ENCODE peak calls at places on chromosomes 12 and 14, in seven cellular contexts. One of them, this sample, is unnamed.
A peak's percentile ranks its signal among the peaks of the same experiment; 100 is the strongest.

GRCh38 chr14:63039800-63040380 is 5.4 kb downstream of the KCNH5 start:
- DNase-seq in stimulated activated CD4-positive, alpha-beta T cell treated with anti-CD3 and anti-CD28 coated beads, TNF-alpha, amount 100 ng/mL, for 1 hour: no peak
- DNase-seq in NCI-H1417 treated with DMSO at 0.1 percent for 48 hours: peak; percentile 53
- DNase-seq in SW 1271: peak; percentile 31
- DNase-seq in activated T-helper 1 cell treated with anti-CD3 and anti-CD28 coated beads, Interleukin-2, amount 50 U/mL, for 16 hours: no peak
- DNase-seq in B cell: no peak
- DNase-seq in kidney glomerular epithelial cell: peak; percentile 75
- DNase-seq in this sample: peak; percentile 22

GRCh38 chr14:99660006-99660566 is 15.2 kb downstream of the HHIPL1 start:
- DNase-seq in stimulated activated CD4-positive, alpha-beta T cell treated with anti-CD3 and anti-CD28 coated beads, TNF-alpha, amount 100 ng/mL, for 1 hour: no peak
- DNase-seq in NCI-H1417 treated with DMSO at 0.1 percent for 48 hours: no peak
- DNase-seq in SW 1271: no peak
- DNase-seq in activated T-helper 1 cell treated with anti-CD3 and anti-CD28 coated beads, Interleukin-2, amount 50 U/mL, for 16 hours: no peak
- DNase-seq in B cell: no peak
- DNase-seq in kidney glomerular epithelial cell: peak; percentile 25
- DNase-seq in this sample: no peak

GRCh38 chr12:111792155-111792876 is 25.6 kb downstream of the ALDH2 start:
- DNase-seq in stimulated activated CD4-positive, alpha-beta T cell treated with anti-CD3 and anti-CD28 coated beads, TNF-alpha, amount 100 ng/mL, for 1 hour: no peak
- DNase-seq in NCI-H1417 treated with DMSO at 0.1 percent for 48 hours: no peak
- DNase-seq in SW 1271: no peak
- DNase-seq in activated T-helper 1 cell treated with anti-CD3 and anti-CD28 coated beads, Interleukin-2, amount 50 U/mL, for 16 hours: no peak
- DNase-seq in B cell: no peak
- DNase-seq in kidney glomerular epithelial cell: no peak
- DNase-seq in this sample: no peak

GRCh38 chr12:53229454-53229853 is 2.6 kb downstream of the RARG start:
- DNase-seq in stimulated activated CD4-positive, alpha-beta T cell treated with anti-CD3 and anti-CD28 coated beads, TNF-alpha, amount 100 ng/mL, for 1 hour: no peak
- DNase-seq in NCI-H1417 treated with DMSO at 0.1 percent for 48 hours: no peak
- DNase-seq in SW 1271: no peak
- DNase-seq in activated T-helper 1 cell treated with anti-CD3 and anti-CD28 coated beads, Interleukin-2, amount 50 U/mL, for 16 hours: no peak
- DNase-seq in B cell: no peak
- DNase-seq in kidney glomerular epithelial cell: no peak
- DNase-seq in this sample: no peak

GRCh38 chr12:95681210-95681765 is 109.3 kb downstream of the NTN4 start:
- DNase-seq in stimulated activated CD4-positive, alpha-beta T cell treated with anti-CD3 and anti-CD28 coated beads, TNF-alpha, amount 100 ng/mL, for 1 hour: no peak
- DNase-seq in NCI-H1417 treated with DMSO at 0.1 percent for 48 hours: no peak
- DNase-seq in SW 1271: no peak
- DNase-seq in activated T-helper 1 cell treated with anti-CD3 and anti-CD28 coated beads, Interleukin-2, amount 50 U/mL, for 16 hours: no peak
- DNase-seq in B cell: no peak
- DNase-seq in kidney glomerular epithelial cell: no peak
- DNase-seq in this sample: no peak

GRCh38 chr12:111757361-111758119 is 9.2 kb upstream of the ALDH2 start:
- DNase-seq in stimulated activated CD4-positive, alpha-beta T cell treated with anti-CD3 and anti-CD28 coated beads, TNF-alpha, amount 100 ng/mL, for 1 hour: no peak
- DNase-seq in NCI-H1417 treated with DMSO at 0.1 percent for 48 hours: no peak
- DNase-seq in SW 1271: no peak
- DNase-seq in activated T-helper 1 cell treated with anti-CD3 and anti-CD28 coated beads, Interleukin-2, amount 50 U/mL, for 16 hours: no peak
- DNase-seq in B cell: peak; percentile 63
- DNase-seq in kidney glomerular epithelial cell: no peak
- DNase-seq in this sample: no peak

GRCh38 chr14:105336477-105337287 is 22.1 kb downstream of the PACS2 start:
- DNase-seq in stimulated activated CD4-positive, alpha-beta T cell treated with anti-CD3 and anti-CD28 coated beads, TNF-alpha, amount 100 ng/mL, for 1 hour: no peak
- DNase-seq in NCI-H1417 treated with DMSO at 0.1 percent for 48 hours: no peak
- DNase-seq in SW 1271: no peak
- DNase-seq in activated T-helper 1 cell treated with anti-CD3 and anti-CD28 coated beads, Interleukin-2, amount 50 U/mL, for 16 hours: no peak
- DNase-seq in B cell: peak; percentile 36
- DNase-seq in kidney glomerular epithelial cell: no peak
- DNase-seq in this sample: no peak

GRCh38 chr12:10305411-10305810 is 2.3 kb upstream of the KLRD1 start:
- DNase-seq in stimulated activated CD4-positive, alpha-beta T cell treated with anti-CD3 and anti-CD28 coated beads, TNF-alpha, amount 100 ng/mL, for 1 hour: no peak
- DNase-seq in NCI-H1417 treated with DMSO at 0.1 percent for 48 hours: no peak
- DNase-seq in SW 1271: no peak
- DNase-seq in activated T-helper 1 cell treated with anti-CD3 and anti-CD28 coated beads, Interleukin-2, amount 50 U/mL, for 16 hours: no peak
- DNase-seq in B cell: no peak
- DNase-seq in kidney glomerular epithelial cell: no peak
- DNase-seq in this sample: no peak

GRCh38 chr12:125773033-125773432 is 707.8 kb downstream of the AACS start:
- DNase-seq in stimulated activated CD4-positive, alpha-beta T cell treated with anti-CD3 and anti-CD28 coated beads, TNF-alpha, amount 100 ng/mL, for 1 hour: no peak
- DNase-seq in NCI-H1417 treated with DMSO at 0.1 percent for 48 hours: no peak
- DNase-seq in SW 1271: no peak
- DNase-seq in activated T-helper 1 cell treated with anti-CD3 and anti-CD28 coated beads, Interleukin-2, amount 50 U/mL, for 16 hours: no peak
- DNase-seq in B cell: no peak
- DNase-seq in kidney glomerular epithelial cell: no peak
- DNase-seq in this sample: no peak

GRCh38 chr14:64878775-64879634 is 702 bp downstream of the SPTB start:
- DNase-seq in stimulated activated CD4-positive, alpha-beta T cell treated with anti-CD3 and anti-CD28 coated beads, TNF-alpha, amount 100 ng/mL, for 1 hour: no peak
- DNase-seq in NCI-H1417 treated with DMSO at 0.1 percent for 48 hours: no peak
- DNase-seq in SW 1271: no peak
- DNase-seq in activated T-helper 1 cell treated with anti-CD3 and anti-CD28 coated beads, Interleukin-2, amount 50 U/mL, for 16 hours: no peak
- DNase-seq in B cell: no peak
- DNase-seq in kidney glomerular epithelial cell: no peak
- DNase-seq in this sample: no peak

GRCh38 chr14:65019944-65020566 is 33.4 kb downstream of the FNTB start:
- DNase-seq in stimulated activated CD4-positive, alpha-beta T cell treated with anti-CD3 and anti-CD28 coated beads, TNF-alpha, amount 100 ng/mL, for 1 hour: no peak
- DNase-seq in NCI-H1417 treated with DMSO at 0.1 percent for 48 hours: no peak
- DNase-seq in SW 1271: peak; percentile 73
- DNase-seq in activated T-helper 1 cell treated with anti-CD3 and anti-CD28 coated beads, Interleukin-2, amount 50 U/mL, for 16 hours: no peak
- DNase-seq in B cell: no peak
- DNase-seq in kidney glomerular epithelial cell: peak; percentile 61
- DNase-seq in this sample: peak; percentile 55

GRCh38 chr12:6435941-6436715 is 8.6 kb upstream of the CD27 start:
- DNase-seq in stimulated activated CD4-positive, alpha-beta T cell treated with anti-CD3 and anti-CD28 coated beads, TNF-alpha, amount 100 ng/mL, for 1 hour: no peak
- DNase-seq in NCI-H1417 treated with DMSO at 0.1 percent for 48 hours: no peak
- DNase-seq in SW 1271: no peak
- DNase-seq in activated T-helper 1 cell treated with anti-CD3 and anti-CD28 coated beads, Interleukin-2, amount 50 U/mL, for 16 hours: no peak
- DNase-seq in B cell: no peak
- DNase-seq in kidney glomerular epithelial cell: no peak
- DNase-seq in this sample: no peak

GRCh38 chr14:95123895-95124579 is 33.3 kb downstream of the DICER1 start:
- DNase-seq in stimulated activated CD4-positive, alpha-beta T cell treated with anti-CD3 and anti-CD28 coated beads, TNF-alpha, amount 100 ng/mL, for 1 hour: no peak
- DNase-seq in NCI-H1417 treated with DMSO at 0.1 percent for 48 hours: no peak
- DNase-seq in SW 1271: no peak
- DNase-seq in activated T-helper 1 cell treated with anti-CD3 and anti-CD28 coated beads, Interleukin-2, amount 50 U/mL, for 16 hours: no peak
- DNase-seq in B cell: no peak
- DNase-seq in kidney glomerular epithelial cell: no peak
- DNase-seq in this sample: no peak

GRCh38 chr14:60349663-60350365 is 100.8 kb downstream of the PPM1A start:
- DNase-seq in stimulated activated CD4-positive, alpha-beta T cell treated with anti-CD3 and anti-CD28 coated beads, TNF-alpha, amount 100 ng/mL, for 1 hour: no peak
- DNase-seq in NCI-H1417 treated with DMSO at 0.1 percent for 48 hours: no peak
- DNase-seq in SW 1271: peak; percentile 33
- DNase-seq in activated T-helper 1 cell treated with anti-CD3 and anti-CD28 coated beads, Interleukin-2, amount 50 U/mL, for 16 hours: no peak
- DNase-seq in B cell: peak; percentile 29
- DNase-seq in kidney glomerular epithelial cell: peak; percentile 37
- DNase-seq in this sample: no peak

GRCh38 chr14:35146711-35147149 is 24.4 kb downstream of the PRORP start:
- DNase-seq in stimulated activated CD4-positive, alpha-beta T cell treated with anti-CD3 and anti-CD28 coated beads, TNF-alpha, amount 100 ng/mL, for 1 hour: no peak
- DNase-seq in NCI-H1417 treated with DMSO at 0.1 percent for 48 hours: no peak
- DNase-seq in SW 1271: no peak
- DNase-seq in activated T-helper 1 cell treated with anti-CD3 and anti-CD28 coated beads, Interleukin-2, amount 50 U/mL, for 16 hours: no peak
- DNase-seq in B cell: no peak
- DNase-seq in kidney glomerular epithelial cell: no peak
- DNase-seq in this sample: no peak

GRCh38 chr12:113980537-113981337 is 14.6 kb upstream of the RBM19 start:
- DNase-seq in stimulated activated CD4-positive, alpha-beta T cell treated with anti-CD3 and anti-CD28 coated beads, TNF-alpha, amount 100 ng/mL, for 1 hour: no peak
- DNase-seq in NCI-H1417 treated with DMSO at 0.1 percent for 48 hours: peak; percentile 41
- DNase-seq in SW 1271: peak; percentile 72
- DNase-seq in activated T-helper 1 cell treated with anti-CD3 and anti-CD28 coated beads, Interleukin-2, amount 50 U/mL, for 16 hours: no peak
- DNase-seq in B cell: no peak
- DNase-seq in kidney glomerular epithelial cell: peak; percentile 44
- DNase-seq in this sample: peak; percentile 25

GRCh38 chr14:85527006-85527405 is 2.9 kb upstream of the FLRT2 start:
- DNase-seq in stimulated activated CD4-positive, alpha-beta T cell treated with anti-CD3 and anti-CD28 coated beads, TNF-alpha, amount 100 ng/mL, for 1 hour: no peak
- DNase-seq in NCI-H1417 treated with DMSO at 0.1 percent for 48 hours: no peak
- DNase-seq in SW 1271: no peak
- DNase-seq in activated T-helper 1 cell treated with anti-CD3 and anti-CD28 coated beads, Interleukin-2, amount 50 U/mL, for 16 hours: no peak
- DNase-seq in B cell: no peak
- DNase-seq in kidney glomerular epithelial cell: peak; percentile 50
- DNase-seq in this sample: no peak

GRCh38 chr14:95240859-95241813 is 78.6 kb downstream of the CLMN start:
- DNase-seq in stimulated activated CD4-positive, alpha-beta T cell treated with anti-CD3 and anti-CD28 coated beads, TNF-alpha, amount 100 ng/mL, for 1 hour: no peak
- DNase-seq in NCI-H1417 treated with DMSO at 0.1 percent for 48 hours: no peak
- DNase-seq in SW 1271: no peak
- DNase-seq in activated T-helper 1 cell treated with anti-CD3 and anti-CD28 coated beads, Interleukin-2, amount 50 U/mL, for 16 hours: no peak
- DNase-seq in B cell: no peak
- DNase-seq in kidney glomerular epithelial cell: no peak
- DNase-seq in this sample: no peak